ENCODE peak calls at places on chromosomes 1 and 21, in seven cellular contexts. K is HepG2, D is K562, Z is SK-N-SH, W is H1, N is HCT116, L is GM12878. F is an unnamed sample.

GRCh38 chr1:155228096-155228427 is 19.6 kb downstream of the MTX1 start:
- DNase-seq in K (no peak), D (no peak), Z (no peak), W (no peak), N (no peak), L (no peak), F (no peak)

GRCh38 chr1:150881331-150882070 is 5.1 kb upstream of the ARNT start:
- DNase-seq in K (no peak), D (no peak), Z (no peak), W (no peak), N (no peak), L (no peak), F (no peak)

GRCh38 chr1:101748077-101748476 is 248.6 kb downstream of the OLFM3 start:
- DNase-seq in K (no peak), D (no peak), Z (peak), W (no peak), N (no peak), L (no peak), F (no peak)

GRCh38 chr1:199404191-199404590 is 623.3 kb upstream of the NR5A2 start:
- DNase-seq in K (no peak), D (no peak), Z (no peak), W (no peak), N (no peak), L (no peak), F (no peak)

GRCh38 chr1:29341936-29342335 is 105.6 kb downstream of the PTPRU start:
- DNase-seq in K (no peak), D (peak), Z (no peak), W (no peak), N (no peak), L (no peak), F (no peak)

GRCh38 chr1:92749024-92749634 is 35.8 kb downstream of the EVI5 start:
- DNase-seq in K (peak), D (peak), Z (peak), W (no peak), N (peak), L (no peak), F (peak)

GRCh38 chr1:14486401-14487110 is 111.9 kb upstream of the KAZN start:
- DNase-seq in K (no peak), D (no peak), Z (no peak), W (no peak), N (no peak), L (no peak), F (peak)

GRCh38 chr1:50420689-50421365 is 2.4 kb downstream of the DMRTA2 start:
- DNase-seq in K (no peak), D (no peak), Z (peak), W (no peak), N (no peak), L (no peak), F (no peak)

GRCh38 chr1:89854140-89854539 is 33.3 kb downstream of the LRRC8D start:
- DNase-seq in K (no peak), D (no peak), Z (no peak), W (no peak), N (no peak), L (no peak), F (no peak)

GRCh38 chr1:245129811-245130210 is 25.0 kb upstream of the KIF26B start:
- DNase-seq in K (no peak), D (no peak), Z (no peak), W (no peak), N (no peak), L (no peak), F (no peak)

GRCh38 chr1:96365596-96365995 is 356.0 kb upstream of the PTBP2 start:
- DNase-seq in K (no peak), D (no peak), Z (no peak), W (no peak), N (no peak), L (no peak), F (no peak)

GRCh38 chr1:117527566-117528102 is 78.2 kb upstream of the TENT5C start:
- DNase-seq in K (no peak), D (no peak), Z (no peak), W (no peak), N (no peak), L (no peak), F (no peak)

DNA sequence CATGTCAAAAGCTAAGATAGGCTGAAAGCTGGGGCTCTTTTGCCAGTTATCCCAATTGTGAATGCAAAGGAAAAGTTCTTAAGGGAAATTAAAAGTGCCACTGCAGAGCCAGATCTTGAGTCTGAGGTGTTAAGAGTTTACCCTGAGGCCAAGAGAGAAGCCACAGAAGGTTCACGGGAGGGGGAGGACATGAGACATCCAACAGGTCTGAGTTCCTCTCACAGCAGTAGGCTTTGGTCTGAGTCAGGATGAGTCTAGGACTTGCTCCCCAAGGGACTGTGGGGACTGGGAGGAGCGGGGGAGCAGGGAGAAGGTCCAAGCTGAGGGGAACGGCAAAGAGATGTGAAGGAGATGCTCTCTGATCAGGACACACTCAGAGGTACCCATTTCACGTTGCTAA is 411.2 kb upstream of the CAMK1G start:
- DNase-seq in K (no peak), D (no peak), Z (no peak), W (no peak), N (no peak), L (no peak), F (no peak)
- TF ChIP-seq JUND in K (no peak), D (no peak), Z (no peak), W (no peak), N (no peak), L (no peak), F (no peak)

GRCh38 chr1:246319111-246319510 is 188.0 kb downstream of the SMYD3 start:
- DNase-seq in K (no peak), D (no peak), Z (peak), W (no peak), N (no peak), L (no peak), F (no peak)

GRCh38 chr1:246329900-246330299 is 177.2 kb downstream of the SMYD3 start:
- DNase-seq in K (no peak), D (no peak), Z (no peak), W (no peak), N (no peak), L (peak), F (no peak)

GRCh38 chr1:246320286-246320685 is 186.8 kb downstream of the SMYD3 start:
- DNase-seq in K (no peak), D (no peak), Z (no peak), W (no peak), N (no peak), L (no peak), F (no peak)

GRCh38 chr1:246324711-246325110 is 182.4 kb downstream of the SMYD3 start:
- DNase-seq in K (no peak), D (no peak), Z (no peak), W (peak), N (no peak), L (no peak), F (no peak)
- TF ChIP-seq JUND in K (no peak), D (no peak), Z (peak), W (peak), N (no peak), L (no peak), F (no peak)

GRCh38 chr1:235098991-235099390 is 29.6 kb downstream of the TOMM20 start:
- DNase-seq in K (no peak), D (no peak), Z (no peak), W (no peak), N (no peak), L (no peak), F (no peak)
- TF ChIP-seq JUND in K (no peak), D (no peak), Z (no peak), W (no peak), N (no peak), L (no peak), F (no peak)

DNA sequence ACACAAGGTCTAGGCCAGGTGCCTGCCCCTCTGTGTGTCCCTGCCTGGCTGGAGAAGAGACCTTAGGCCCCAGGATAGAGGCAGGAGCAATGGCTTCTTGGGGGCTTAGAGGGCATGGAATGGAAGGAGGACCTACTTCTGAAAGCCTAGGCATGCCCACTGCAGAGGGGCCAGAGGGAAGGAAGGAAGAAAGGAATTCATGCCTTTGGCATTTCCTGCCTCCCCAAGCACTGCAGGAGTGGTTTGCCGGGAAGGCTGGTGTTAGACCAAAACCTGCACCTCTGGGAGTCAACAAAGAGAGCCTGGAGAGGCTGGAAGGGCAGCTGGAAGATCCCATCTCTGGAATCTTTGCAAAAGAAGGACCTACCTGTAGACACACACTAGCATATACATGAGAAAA is 50.7 kb upstream of the KCNE2 start:
- DNase-seq in K (no peak), D (no peak), Z (no peak), W (no peak), N (no peak), L (no peak), F (no peak)
- TF ChIP-seq JUND in K (no peak), D (no peak), Z (no peak), W (no peak), N (no peak), L (no peak), F (no peak)

GRCh38 chr1:171160611-171161354 is 24.3 kb upstream of the FMO2 start:
- DNase-seq in K (peak), D (no peak), Z (no peak), W (no peak), N (no peak), L (no peak), F (no peak)

GRCh38 chr1:171160181-171160580 is 24.9 kb upstream of the FMO2 start:
- DNase-seq in K (peak), D (no peak), Z (no peak), W (no peak), N (no peak), L (peak), F (no peak)

GRCh38 chr1:171166361-171166760 is 18.7 kb upstream of the FMO2 start:
- DNase-seq in K (no peak), D (no peak), Z (no peak), W (no peak), N (no peak), L (no peak), F (no peak)

GRCh38 chr1:171158089-171158488 is 27.0 kb upstream of the FMO2 start:
- DNase-seq in K (no peak), D (no peak), Z (no peak), W (no peak), N (no peak), L (no peak), F (no peak)

GRCh38 chr1:171161431-171161830 is 23.7 kb upstream of the FMO2 start:
- DNase-seq in K (no peak), D (no peak), Z (no peak), W (no peak), N (no peak), L (no peak), F (no peak)
- TF ChIP-seq JUND in K (no peak), D (no peak), Z (no peak), W (no peak), N (no peak), L (no peak), F (no peak)

GRCh38 chr1:228803421-228803820 is 68.1 kb downstream of the RHOU start:
- DNase-seq in K (no peak), D (no peak), Z (no peak), W (no peak), N (no peak), L (no peak), F (no peak)

GRCh38 chr1:228804173-228804572 is 68.9 kb downstream of the RHOU start:
- DNase-seq in K (no peak), D (no peak), Z (no peak), W (no peak), N (no peak), L (no peak), F (no peak)

GRCh38 chr1:228802386-228803221 is 67.3 kb downstream of the RHOU start:
- DNase-seq in K (no peak), D (no peak), Z (no peak), W (no peak), N (no peak), L (no peak), F (no peak)

GRCh38 chr1:228807904-228808487 is 72.7 kb downstream of the RHOU start:
- DNase-seq in K (no peak), D (no peak), Z (no peak), W (no peak), N (no peak), L (no peak), F (no peak)

DNA sequence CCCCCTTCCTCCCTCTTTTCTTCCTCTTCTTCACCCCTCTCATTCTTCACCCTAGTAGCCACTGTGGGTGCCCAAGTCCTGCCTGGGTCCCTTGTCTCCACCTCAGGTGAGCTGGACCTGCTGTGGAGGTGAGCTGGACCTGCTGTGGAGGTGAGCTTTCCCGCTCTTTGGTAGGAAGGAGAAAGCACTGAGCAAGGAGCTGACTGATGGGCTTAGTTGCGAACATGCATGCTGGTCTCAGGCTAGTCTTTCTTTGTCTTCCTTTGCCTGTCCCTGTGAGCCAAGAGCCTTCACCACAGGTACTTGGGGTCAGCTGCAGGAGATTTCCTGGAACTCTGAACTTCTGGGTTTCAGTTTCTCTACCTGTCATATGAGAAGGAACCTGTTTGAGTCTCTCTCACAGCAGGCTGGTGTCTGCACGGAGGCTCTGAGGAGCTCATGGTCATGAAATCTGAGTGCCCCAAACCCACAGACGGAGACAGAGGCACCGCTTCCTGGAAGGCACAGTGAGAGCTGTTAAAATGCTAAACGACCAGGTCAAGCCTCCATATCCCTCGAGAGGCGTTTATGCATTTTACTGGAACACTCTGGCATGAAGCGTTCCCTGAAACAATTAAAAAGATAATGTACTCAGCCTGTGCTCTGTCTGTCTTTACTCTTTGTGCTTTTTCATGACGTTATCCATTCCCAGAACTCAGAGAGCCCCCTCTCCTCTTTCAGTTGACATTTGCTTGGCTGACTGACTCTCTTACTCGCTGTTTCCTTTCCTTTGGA is 69.5 kb downstream of the RHOU start:
- DNase-seq in K (no peak), D (no peak), Z (peak), W (no peak), N (no peak), L (no peak), F (no peak)
- TF ChIP-seq JUND in K (no peak), D (no peak), Z (no peak), W (no peak), N (no peak), L (no peak), F (no peak)

GRCh38 chr1:78658901-78659300 is 9.3 kb downstream of the IFI44 start:
- DNase-seq in K (no peak), D (no peak), Z (no peak), W (no peak), N (no peak), L (no peak), F (no peak)
- TF ChIP-seq JUND in K (no peak), D (no peak), Z (no peak), W (no peak), N (no peak), L (no peak), F (no peak)